ENCODE peak calls at places on chromosomes 6 and 20, in seven cellular contexts. One of them, this sample, is unnamed.

GRCh38 chr6:2127484-2127911 is 117.9 kb downstream of the GMDS start:
- DNase-seq in GM23338: no peak
- DNase-seq in fibroblast of the aortic adventitia: no peak
- DNase-seq in SHP77 treated with DMSO at 0.1 percent for 48 hours: no peak
- DNase-seq in neuronal stem cell: no peak
- DNase-seq in Right ventricle myocardium inferior: peak; percentile 72
- DNase-seq in endothelial cell: peak; percentile 6
- DNase-seq in this sample: no peak

GRCh38 chr20:40635990-40636389 is 53.0 kb downstream of the MAFB start:
- DNase-seq in GM23338: no peak
- DNase-seq in fibroblast of the aortic adventitia: no peak
- DNase-seq in SHP77 treated with DMSO at 0.1 percent for 48 hours: no peak
- DNase-seq in neuronal stem cell: no peak
- DNase-seq in Right ventricle myocardium inferior: no peak
- DNase-seq in endothelial cell: no peak
- DNase-seq in this sample: no peak

GRCh38 chr20:54339093-54339492 is 131.2 kb downstream of the PFDN4 start:
- DNase-seq in GM23338: no peak
- DNase-seq in fibroblast of the aortic adventitia: no peak
- DNase-seq in SHP77 treated with DMSO at 0.1 percent for 48 hours: no peak
- DNase-seq in neuronal stem cell: no peak
- DNase-seq in Right ventricle myocardium inferior: no peak
- DNase-seq in endothelial cell: no peak
- DNase-seq in this sample: no peak

GRCh38 chr20:31869942-31870702 is at the start of the genes DUSP15 and TTLL9:
- DNase-seq in GM23338: peak; percentile 67
- DNase-seq in fibroblast of the aortic adventitia: no peak
- DNase-seq in SHP77 treated with DMSO at 0.1 percent for 48 hours: no peak
- DNase-seq in neuronal stem cell: peak; percentile 42
- DNase-seq in Right ventricle myocardium inferior: peak; percentile 68
- DNase-seq in endothelial cell: peak; percentile 52
- DNase-seq in this sample: peak; percentile 76

GRCh38 chr20:58622671-58623578 is 28.2 kb upstream of the STX16 start:
- DNase-seq in GM23338: no peak
- DNase-seq in fibroblast of the aortic adventitia: no peak
- DNase-seq in SHP77 treated with DMSO at 0.1 percent for 48 hours: no peak
- DNase-seq in neuronal stem cell: no peak
- DNase-seq in Right ventricle myocardium inferior: no peak
- DNase-seq in endothelial cell: no peak
- DNase-seq in this sample: no peak

GRCh38 chr20:62768815-62769287 is 27.4 kb upstream of the MRGBP start:
- DNase-seq in GM23338: no peak
- DNase-seq in fibroblast of the aortic adventitia: peak; percentile 84
- DNase-seq in SHP77 treated with DMSO at 0.1 percent for 48 hours: no peak
- DNase-seq in neuronal stem cell: no peak
- DNase-seq in Right ventricle myocardium inferior: peak; percentile 52
- DNase-seq in endothelial cell: no peak
- DNase-seq in this sample: no peak

GRCh38 chr20:49570828-49571552 is 3.1 kb upstream of the PTGIS start:
- DNase-seq in GM23338: no peak
- DNase-seq in fibroblast of the aortic adventitia: peak; percentile 83
- DNase-seq in SHP77 treated with DMSO at 0.1 percent for 48 hours: no peak
- DNase-seq in neuronal stem cell: no peak
- DNase-seq in Right ventricle myocardium inferior: no peak
- DNase-seq in endothelial cell: no peak
- DNase-seq in this sample: no peak

GRCh38 chr6:111724505-111724904 is 118.8 kb upstream of the TRAF3IP2 start:
- DNase-seq in GM23338: no peak
- DNase-seq in fibroblast of the aortic adventitia: no peak
- DNase-seq in SHP77 treated with DMSO at 0.1 percent for 48 hours: no peak
- DNase-seq in neuronal stem cell: no peak
- DNase-seq in Right ventricle myocardium inferior: no peak
- DNase-seq in endothelial cell: no peak
- DNase-seq in this sample: no peak

GRCh38 chr6:77290798-77291197 is 172.5 kb downstream of the HTR1B start:
- DNase-seq in GM23338: no peak
- DNase-seq in fibroblast of the aortic adventitia: no peak
- DNase-seq in SHP77 treated with DMSO at 0.1 percent for 48 hours: no peak
- DNase-seq in neuronal stem cell: no peak
- DNase-seq in Right ventricle myocardium inferior: no peak
- DNase-seq in endothelial cell: no peak
- DNase-seq in this sample: no peak

GRCh38 chr6:130293800-130294199 is 71.0 kb upstream of the SAMD3 start:
- DNase-seq in GM23338: peak; percentile 84
- DNase-seq in fibroblast of the aortic adventitia: peak; percentile 84
- DNase-seq in SHP77 treated with DMSO at 0.1 percent for 48 hours: no peak
- DNase-seq in neuronal stem cell: peak; percentile 31
- DNase-seq in Right ventricle myocardium inferior: no peak
- DNase-seq in endothelial cell: peak; percentile 45
- DNase-seq in this sample: peak; percentile 19

GRCh38 chr20:63089051-63089907 is 82.5 kb upstream of the BHLHE23 start:
- DNase-seq in GM23338: no peak
- DNase-seq in fibroblast of the aortic adventitia: no peak
- DNase-seq in SHP77 treated with DMSO at 0.1 percent for 48 hours: no peak
- DNase-seq in neuronal stem cell: no peak
- DNase-seq in Right ventricle myocardium inferior: peak; percentile 63
- DNase-seq in endothelial cell: no peak
- DNase-seq in this sample: peak; percentile 0

GRCh38 chr6:154491567-154492470 is 18.7 kb downstream of the CNKSR3 start:
- DNase-seq in GM23338: no peak
- DNase-seq in fibroblast of the aortic adventitia: no peak
- DNase-seq in SHP77 treated with DMSO at 0.1 percent for 48 hours: no peak
- DNase-seq in neuronal stem cell: no peak
- DNase-seq in Right ventricle myocardium inferior: no peak
- DNase-seq in endothelial cell: no peak
- DNase-seq in this sample: no peak

GRCh38 chr6:89413006-89413400 is 930 bp upstream of the RRAGD start:
- DNase-seq in GM23338: no peak
- DNase-seq in fibroblast of the aortic adventitia: no peak
- DNase-seq in SHP77 treated with DMSO at 0.1 percent for 48 hours: no peak
- DNase-seq in neuronal stem cell: no peak
- DNase-seq in Right ventricle myocardium inferior: no peak
- DNase-seq in endothelial cell: no peak
- DNase-seq in this sample: no peak

GRCh38 chr20:12040261-12040660 is 122.6 kb downstream of the BTBD3 start:
- DNase-seq in GM23338: no peak
- DNase-seq in fibroblast of the aortic adventitia: no peak
- DNase-seq in SHP77 treated with DMSO at 0.1 percent for 48 hours: peak; percentile 40
- DNase-seq in neuronal stem cell: no peak
- DNase-seq in Right ventricle myocardium inferior: no peak
- DNase-seq in endothelial cell: no peak
- DNase-seq in this sample: no peak

GRCh38 chr6:129368076-129368475 is 341.9 kb downstream of the ARHGAP18 start:
- DNase-seq in GM23338: no peak
- DNase-seq in fibroblast of the aortic adventitia: no peak
- DNase-seq in SHP77 treated with DMSO at 0.1 percent for 48 hours: no peak
- DNase-seq in neuronal stem cell: no peak
- DNase-seq in Right ventricle myocardium inferior: no peak
- DNase-seq in endothelial cell: no peak
- DNase-seq in this sample: no peak

GRCh38 chr6:147768969-147769368 is 260.5 kb downstream of the SAMD5 start:
- DNase-seq in GM23338: no peak
- DNase-seq in fibroblast of the aortic adventitia: no peak
- DNase-seq in SHP77 treated with DMSO at 0.1 percent for 48 hours: no peak
- DNase-seq in neuronal stem cell: no peak
- DNase-seq in Right ventricle myocardium inferior: no peak
- DNase-seq in endothelial cell: no peak
- DNase-seq in this sample: no peak

GRCh38 chr6:125868996-125869395 is 78.2 kb downstream of the NCOA7 start:
- DNase-seq in GM23338: no peak
- DNase-seq in fibroblast of the aortic adventitia: peak; percentile 36
- DNase-seq in SHP77 treated with DMSO at 0.1 percent for 48 hours: no peak
- DNase-seq in neuronal stem cell: no peak
- DNase-seq in Right ventricle myocardium inferior: peak; percentile 82
- DNase-seq in endothelial cell: no peak
- DNase-seq in this sample: no peak

GRCh38 chr6:101163611-101164010 is 229.9 kb upstream of the GRIK2 start:
- DNase-seq in GM23338: peak; percentile 5
- DNase-seq in fibroblast of the aortic adventitia: no peak
- DNase-seq in SHP77 treated with DMSO at 0.1 percent for 48 hours: no peak
- DNase-seq in neuronal stem cell: no peak
- DNase-seq in Right ventricle myocardium inferior: no peak
- DNase-seq in endothelial cell: no peak
- DNase-seq in this sample: no peak

GRCh38 chr20:63135411-63135810 is 80.5 kb downstream of the YTHDF1 start:
- DNase-seq in GM23338: peak; percentile 60
- DNase-seq in fibroblast of the aortic adventitia: no peak
- DNase-seq in SHP77 treated with DMSO at 0.1 percent for 48 hours: no peak
- DNase-seq in neuronal stem cell: no peak
- DNase-seq in Right ventricle myocardium inferior: no peak
- DNase-seq in endothelial cell: no peak
- DNase-seq in this sample: no peak

GRCh38 chr20:23269954-23270353 is 80.6 kb upstream of the NXT1 start:
- DNase-seq in GM23338: peak; percentile 11
- DNase-seq in fibroblast of the aortic adventitia: no peak
- DNase-seq in SHP77 treated with DMSO at 0.1 percent for 48 hours: no peak
- DNase-seq in neuronal stem cell: no peak
- DNase-seq in Right ventricle myocardium inferior: no peak
- DNase-seq in endothelial cell: peak; percentile 52
- DNase-seq in this sample: no peak

GRCh38 chr6:28802417-28803336 is 121.1 kb downstream of the TRIM27 start:
- DNase-seq in GM23338: peak; percentile 68
- DNase-seq in fibroblast of the aortic adventitia: peak; percentile 33
- DNase-seq in SHP77 treated with DMSO at 0.1 percent for 48 hours: no peak
- DNase-seq in neuronal stem cell: no peak
- DNase-seq in Right ventricle myocardium inferior: no peak
- DNase-seq in endothelial cell: no peak
- DNase-seq in this sample: no peak

GRCh38 chr6:157645201-157645795 is 177.7 kb upstream of the SNX9 start:
- DNase-seq in GM23338: no peak
- DNase-seq in fibroblast of the aortic adventitia: no peak
- DNase-seq in SHP77 treated with DMSO at 0.1 percent for 48 hours: no peak
- DNase-seq in neuronal stem cell: no peak
- DNase-seq in Right ventricle myocardium inferior: no peak
- DNase-seq in endothelial cell: no peak
- DNase-seq in this sample: no peak

GRCh38 chr6:52390361-52390727 is 28.4 kb downstream of the PAQR8 start:
- DNase-seq in GM23338: no peak
- DNase-seq in fibroblast of the aortic adventitia: peak; percentile 55
- DNase-seq in SHP77 treated with DMSO at 0.1 percent for 48 hours: no peak
- DNase-seq in neuronal stem cell: no peak
- DNase-seq in Right ventricle myocardium inferior: no peak
- DNase-seq in endothelial cell: no peak
- DNase-seq in this sample: no peak

GRCh38 chr6:38806833-38807232 is 91.7 kb downstream of the DNAH8 start:
- DNase-seq in GM23338: no peak
- DNase-seq in fibroblast of the aortic adventitia: no peak
- DNase-seq in SHP77 treated with DMSO at 0.1 percent for 48 hours: no peak
- DNase-seq in neuronal stem cell: no peak
- DNase-seq in Right ventricle myocardium inferior: no peak
- DNase-seq in endothelial cell: no peak
- DNase-seq in this sample: no peak

GRCh38 chr6:73823046-73823735 is 127.2 kb downstream of the CD109 start:
- DNase-seq in GM23338: no peak
- DNase-seq in fibroblast of the aortic adventitia: peak; percentile 10
- DNase-seq in SHP77 treated with DMSO at 0.1 percent for 48 hours: peak; percentile 85
- DNase-seq in neuronal stem cell: no peak
- DNase-seq in Right ventricle myocardium inferior: no peak
- DNase-seq in endothelial cell: no peak
- DNase-seq in this sample: no peak

GRCh38 chr6:159042003-159042823 is 2.6 kb downstream of the TAGAP start:
- DNase-seq in GM23338: peak; percentile 97
- DNase-seq in fibroblast of the aortic adventitia: peak; percentile 64
- DNase-seq in SHP77 treated with DMSO at 0.1 percent for 48 hours: peak; percentile 58
- DNase-seq in neuronal stem cell: peak; percentile 66
- DNase-seq in Right ventricle myocardium inferior: peak; percentile 71
- DNase-seq in endothelial cell: peak; percentile 63
- DNase-seq in this sample: peak; percentile 67